ENCODE peak calls at places on chromosomes 7 and 10, in seven cellular contexts. B is Daoy; F is NCI-H774; T is right lobe of liver; A is HCT116; Y is stimulated activated CD4-positive, alpha-beta T cell treated with anti-CD3 and anti-CD28 coated beads, Interleukin-4, amount 100 ng/mL, for 24 hours; W is mucosa of descending colon. D is an unnamed sample.

GRCh38 chr7:30003098-30003497 is 13.5 kb upstream of the SCRN1 start:
- DNase-seq in B (no peak), F (no peak), T (no peak), A (no peak), Y (no peak), W (no peak), D (no peak)

GRCh38 chr7:106982415-106982814 is 62.1 kb upstream of the PRKAR2B start:
- DNase-seq in B (no peak), F (peak), T (no peak), A (no peak), Y (no peak), W (no peak), D (no peak)

GRCh38 chr10:58873161-58873560 is 303.3 kb upstream of the PHYHIPL start:
- DNase-seq in B (no peak), F (no peak), T (no peak), A (no peak), Y (no peak), W (no peak), D (no peak)

GRCh38 chr7:41792099-41792498 is 89.2 kb upstream of the INHBA start:
- DNase-seq in B (peak), F (no peak), T (no peak), A (no peak), Y (no peak), W (no peak), D (no peak)

GRCh38 chr10:52368725-52369124 is 54.6 kb downstream of the DKK1 start:
- DNase-seq in B (no peak), F (no peak), T (no peak), A (no peak), Y (no peak), W (no peak), D (no peak)

GRCh38 chr10:12849351-12850181 is 151.9 kb downstream of the CCDC3 start:
- DNase-seq in B (peak), F (peak), T (no peak), A (no peak), Y (no peak), W (no peak), D (no peak)

GRCh38 chr7:31133497-31133896 is 81.4 kb downstream of the ADCYAP1R1 start:
- DNase-seq in B (no peak), F (no peak), T (no peak), A (no peak), Y (no peak), W (no peak), D (no peak)

GRCh38 chr10:18340496-18341051 is 200.3 kb downstream of the CACNB2 start:
- DNase-seq in B (no peak), F (no peak), T (no peak), A (no peak), Y (no peak), W (no peak), D (no peak)

GRCh38 chr7:12570529-12571461 is at the start of gene SCIN:
- DNase-seq in B (peak), F (peak), T (peak), A (no peak), Y (no peak), W (peak), D (no peak)

GRCh38 chr7:157457355-157458253 is 120.8 kb downstream of the DNAJB6 start:
- DNase-seq in B (no peak), F (no peak), T (no peak), A (no peak), Y (no peak), W (no peak), D (no peak)

GRCh38 chr10:37760817-37761216 is 96.6 kb downstream of the ZNF248 start:
- DNase-seq in B (no peak), F (no peak), T (no peak), A (no peak), Y (no peak), W (no peak), D (no peak)

GRCh38 chr10:128000660-128001059 is 93.8 kb downstream of the PTPRE start:
- DNase-seq in B (peak), F (no peak), T (no peak), A (no peak), Y (no peak), W (no peak), D (peak)

GRCh38 chr10:81288544-81288943 is 586.5 kb upstream of the NRG3 start:
- DNase-seq in B (no peak), F (no peak), T (no peak), A (no peak), Y (no peak), W (no peak), D (no peak)

GRCh38 chr10:114083040-114083439 is 39.4 kb downstream of the ADRB1 start:
- DNase-seq in B (no peak), F (no peak), T (no peak), A (no peak), Y (no peak), W (no peak), D (peak)

GRCh38 chr10:72796042-72796441 is 97.5 kb upstream of the OIT3 start:
- DNase-seq in B (peak), F (no peak), T (no peak), A (no peak), Y (no peak), W (no peak), D (no peak)

GRCh38 chr10:72276013-72276387 is 2.3 kb downstream of the DDIT4 start:
- DNase-seq in B (peak), F (no peak), T (peak), A (peak), Y (no peak), W (peak), D (peak)

GRCh38 chr7:105838273-105839141 is 37.9 kb downstream of the ATXN7L1 start:
- DNase-seq in B (peak), F (peak), T (no peak), A (no peak), Y (no peak), W (peak), D (no peak)

GRCh38 chr10:104258209-104258608 is 3.5 kb downstream of the GSTO1 start:
- DNase-seq in B (no peak), F (no peak), T (no peak), A (no peak), Y (no peak), W (no peak), D (no peak)

GRCh38 chr7:138237995-138238394 is 161.7 kb downstream of the AKR1D1 start:
- DNase-seq in B (no peak), F (no peak), T (no peak), A (no peak), Y (no peak), W (no peak), D (no peak)

D was measured in H4.